ENCODE peak calls at places on chromosome 21, in nine cellular contexts. R is mammary epithelial cell; S is dorsolateral prefrontal cortex; L is stimulated activated CD8-positive, alpha-beta memory T cell treated with anti-CD3 and anti-CD28 coated beads, Interleukin-4, amount 100 ng/mL, for 1 hour; V is HFF-Myc; Z is mesendoderm; J is naive thymus-derived CD4-positive, alpha-beta T cell; N is neuronal stem cell; G is chondrocyte. P is an unnamed sample.

GRCh38 chr21:15063081-15063820 is 1.5 kb downstream of the NRIP1 start:
- DNase-seq in R (peak), S (no peak), L (no peak), V (no peak), Z (peak), J (peak), N (no peak), G (no peak), P (no peak)

GRCh38 chr21:43294194-43294902 is 125.5 kb downstream of the CRYAA start:
- DNase-seq in R (no peak), S (no peak), L (no peak), V (no peak), Z (no peak), J (no peak), N (no peak), G (no peak), P (no peak)

GRCh38 chr21:39182484-39183271 is 573 bp downstream of the PSMG1 start:
- DNase-seq in R (no peak), S (no peak), L (no peak), V (no peak), Z (peak), J (no peak), N (no peak), G (no peak), P (peak)

GRCh38 chr21:32772281-32773047 is 909 bp upstream of the PAXBP1 start:
- DNase-seq in R (peak), S (no peak), L (no peak), V (no peak), Z (peak), J (peak), N (peak), G (no peak), P (no peak)

GRCh38 chr21:17370750-17371325 is 142.0 kb upstream of the CXADR start:
- DNase-seq in R (no peak), S (no peak), L (no peak), V (no peak), Z (peak), J (no peak), N (no peak), G (no peak), P (no peak)

GRCh38 chr21:43805275-43805800 is 16.0 kb downstream of the RRP1 start:
- DNase-seq in R (no peak), S (no peak), L (no peak), V (no peak), Z (no peak), J (no peak), N (no peak), G (no peak), P (no peak)

GRCh38 chr21:31299291-31300147 is 44.5 kb downstream of the TIAM1 start:
- DNase-seq in R (no peak), S (no peak), L (no peak), V (no peak), Z (no peak), J (no peak), N (no peak), G (no peak), P (no peak)

GRCh38 chr21:34004013-34004938 is 69.1 kb upstream of the MRPS6 start:
- DNase-seq in R (no peak), S (no peak), L (no peak), V (no peak), Z (no peak), J (no peak), N (no peak), G (no peak), P (no peak)

GRCh38 chr21:35933466-35933865 is 126.9 kb downstream of the SETD4 start:
- DNase-seq in R (peak), S (no peak), L (no peak), V (peak), Z (peak), J (no peak), N (no peak), G (no peak), P (peak)

GRCh38 chr21:38619865-38620513 is 121.7 kb upstream of the ERG start:
- DNase-seq in R (peak), S (no peak), L (no peak), V (no peak), Z (no peak), J (no peak), N (no peak), G (no peak), P (no peak)

GRCh38 chr21:45971487-45972352 is 9.8 kb upstream of the COL6A1 start:
- DNase-seq in R (no peak), S (no peak), L (no peak), V (peak), Z (peak), J (no peak), N (no peak), G (no peak), P (no peak)

GRCh38 chr21:38171723-38172344 is 85.0 kb upstream of the KCNJ15 start:
- DNase-seq in R (no peak), S (no peak), L (no peak), V (peak), Z (peak), J (no peak), N (peak), G (no peak), P (peak)

GRCh38 chr21:41703857-41704501 is 62.9 kb downstream of the RIPK4 start:
- DNase-seq in R (peak), S (no peak), L (no peak), V (no peak), Z (no peak), J (no peak), N (no peak), G (no peak), P (no peak)

GRCh38 chr21:26332873-26333272 is 162.3 kb upstream of the APP start:
- DNase-seq in R (peak), S (no peak), L (no peak), V (no peak), Z (peak), J (no peak), N (no peak), G (no peak), P (no peak)

GRCh38 chr21:32070693-32071330 is 198.0 kb downstream of the HUNK start:
- DNase-seq in R (no peak), S (no peak), L (no peak), V (no peak), Z (no peak), J (no peak), N (no peak), G (no peak), P (no peak)

GRCh38 chr21:29056005-29056404 is 17.4 kb downstream of the CCT8 start:
- DNase-seq in R (no peak), S (no peak), L (no peak), V (no peak), Z (no peak), J (no peak), N (no peak), G (no peak), P (no peak)

GRCh38 chr21:41566500-41567014 is 58.6 kb upstream of the TMPRSS2 start:
- DNase-seq in R (no peak), S (no peak), L (no peak), V (no peak), Z (no peak), J (no peak), N (no peak), G (no peak), P (no peak)

GRCh38 chr21:29078884-29079765 is 5.7 kb upstream of the CCT8 start:
- DNase-seq in R (no peak), S (no peak), L (no peak), V (no peak), Z (no peak), J (peak), N (no peak), G (no peak), P (no peak)

GRCh38 chr21:41166947-41167346 is 1.0 kb upstream of the BACE2 start:
- DNase-seq in R (no peak), S (no peak), L (no peak), V (no peak), Z (no peak), J (no peak), N (no peak), G (no peak), P (no peak)